ENCODE peak calls at places on chromosomes 7 and 10, in five cellular contexts. Q is H1, L is neural progenitor cell, P is GM23248, F is SK-N-SH. S is an unnamed sample. For H3K4me1 and H3K79me2, the result is how much of the 10 kb centered on the place peaks cover.

GRCh38 chr7:102304668-102305067 is 18.0 kb downstream of the SH2B2 start:
- DNase-seq in Q (no peak), L (no peak), P (no peak), F (no peak), S (peak)

GRCh38 chr10:129965940-129966339 is 1.9 kb upstream of the EBF3 start:
- DNase-seq in Q (no peak), L (peak), P (no peak), F (no peak), S (peak)

GRCh38 chr10:129741978-129742741 is 221.9 kb downstream of the EBF3 start:
- DNase-seq in Q (no peak), L (no peak), P (no peak), F (no peak), S (no peak)

GRCh38 chr7:117020605-117021002 is 67.3 kb downstream of the ST7 start:
- DNase-seq in Q (no peak), L (peak), P (no peak), F (no peak), S (no peak)

GRCh38 chr7:123293710-123294109 is 93.9 kb upstream of the SLC13A1 start:
- DNase-seq in Q (no peak), L (no peak), P (no peak), F (no peak), S (no peak)

GRCh38 chr7:37665352-37666022 is 18.1 kb upstream of the GPR141 start:
- DNase-seq in Q (no peak), L (peak), P (no peak), F (no peak), S (no peak)

GRCh38 chr7:132882714-132883428 is 199.0 kb downstream of the CHCHD3 start:
- DNase-seq in Q (no peak), L (no peak), P (no peak), F (no peak), S (no peak)

GRCh38 chr10:78263521-78263988 is 229.9 kb downstream of the RPS24 start:
- DNase-seq in Q (no peak), L (no peak), P (peak), F (no peak), S (peak)

GRCh38 chr10:61785410-61786105 is 115.9 kb upstream of the ARID5B start:
- DNase-seq in Q (no peak), L (no peak), P (peak), F (no peak), S (no peak)

GRCh38 chr7:46566375-46566774 is 645.3 kb upstream of the IGFBP3 start:
- DNase-seq in Q (no peak), L (no peak), P (peak), F (no peak), S (no peak)

GRCh38 chr7:38178004-38178694 is at the start of gene STARD3NL:
- DNase-seq in Q (peak), L (peak), P (peak), F (peak), S (peak)

GRCh38 chr10:1485357-1485756 is 252.0 kb downstream of the ADARB2 start:
- DNase-seq in Q (no peak), L (no peak), P (no peak), F (no peak), S (no peak)

GRCh38 chr7:122597277-122597676 is 101.6 kb downstream of the RNF133 start:
- DNase-seq in Q (no peak), L (no peak), P (no peak), F (no peak), S (no peak)

GRCh38 chr10:97099868-97100267 is 85.9 kb downstream of the SLIT1 start:
- DNase-seq in Q (no peak), L (no peak), P (no peak), F (no peak), S (no peak)

GRCh38 chr7:82413237-82413636 is 30.3 kb downstream of the CACNA2D1 start:
- DNase-seq in Q (no peak), L (no peak), P (peak), F (no peak), S (no peak)

GRCh38 chr7:128909605-128910568 is 622 bp downstream of the KCP start:
- DNase-seq in Q (peak), L (peak), P (peak), F (peak), S (peak)

GRCh38 chr7:28708458-28708951 is 249.6 kb downstream of the TRIL start:
- DNase-seq in Q (no peak), L (peak), P (peak), F (no peak), S (no peak)

GRCh38 chr7:101023839-101024238 is 4.0 kb downstream of the MUC17 start:
- DNase-seq in Q (no peak), L (no peak), P (no peak), F (no peak), S (no peak)

GRCh38 chr10:72637398-72637857 is 11.5 kb upstream of the MICU1 start:
- DNase-seq in Q (no peak), L (no peak), P (peak), F (no peak), S (peak)

GRCh38 chr10:47040041-47040491 is 128.8 kb downstream of the PTPN20 start:
- DNase-seq in Q (no peak), L (no peak), P (no peak), F (no peak), S (peak)

GRCh38 chr10:80457554-80458262 is 3.6 kb downstream of the TSPAN14 start:
- DNase-seq in Q (no peak), L (peak), P (no peak), F (no peak), S (peak)

GRCh38 chr10:98446121-98446655 is 547 bp downstream of the HPS1 start:
- DNase-seq in Q (peak), L (peak), P (peak), F (peak), S (peak)

GRCh38 chr10:69888882-69889584 is 87.3 kb downstream of the COL13A1 start:
- DNase-seq in Q (no peak), L (no peak), P (no peak), F (no peak), S (peak)

GRCh38 chr7:137772748-137773147 is 74.0 kb downstream of the DGKI start:
- DNase-seq in Q (no peak), L (no peak), P (peak), F (no peak), S (peak)

GRCh38 chr7:44154703-44155102 is 13.6 kb upstream of the MYL7 start:
- DNase-seq in Q (no peak), L (no peak), P (no peak), F (no peak), S (peak)

GRCh38 chr10:42982886-42983594 is 93.8 kb upstream of the RET start:
- DNase-seq in Q (peak), L (no peak), P (no peak), F (no peak), S (peak)

GRCh38 chr10:60172363-60172990 is 217.2 kb downstream of the ANK3 start:
- DNase-seq in Q (no peak), L (no peak), P (no peak), F (no peak), S (no peak)

GRCh38 chr10:61589547-61590243 is 73.0 kb upstream of the CABCOCO1 start:
- DNase-seq in Q (no peak), L (no peak), P (peak), F (no peak), S (no peak)

GRCh38 chr7:44983742-44984477 is 5.1 kb upstream of the MYO1G start:
- DNase-seq in Q (no peak), L (no peak), P (no peak), F (no peak), S (no peak)

GRCh38 chr10:102421645-102422585 is 1.3 kb downstream of the FBXL15 start:
- DNase-seq in Q (peak), L (peak), P (peak), F (peak), S (peak)

GRCh38 chr7:147296986-147297385 is 1180.4 kb downstream of the CNTNAP2 start:
- DNase-seq in Q (no peak), L (no peak), P (peak), F (no peak), S (peak)

GRCh38 chr10:72009430-72010081 is 45.4 kb downstream of the CHST3 start:
- DNase-seq in Q (no peak), L (peak), P (peak), F (peak), S (peak)

GRCh38 chr10:128000660-128001059 is 93.8 kb downstream of the PTPRE start:
- DNase-seq in Q (no peak), L (no peak), P (peak), F (no peak), S (no peak)

GRCh38 chr7:28547115-28547514 is 134.8 kb downstream of the CREB5 start:
- DNase-seq in Q (no peak), L (no peak), P (no peak), F (no peak), S (no peak)

GRCh38 chr7:27188666-27189559 is 3.9 kb upstream of the HOXA11 start:
- DNase-seq in Q (peak), L (no peak), P (no peak), F (no peak), S (peak)

GRCh38 chr7:27185708-27186449 is 847 bp upstream of the HOXA11 start:
- DNase-seq in Q (peak), L (no peak), P (no peak), F (no peak), S (peak)

GRCh38 chr7:27186450-27187157 is 1.6 kb upstream of the HOXA11 start:
- DNase-seq in Q (no peak), L (no peak), P (no peak), F (no peak), S (no peak)

GRCh38 chr7:27187702-27188665 is 3.0 kb upstream of the HOXA11 start:
- DNase-seq in Q (peak), L (no peak), P (no peak), F (no peak), S (peak)

DNA sequence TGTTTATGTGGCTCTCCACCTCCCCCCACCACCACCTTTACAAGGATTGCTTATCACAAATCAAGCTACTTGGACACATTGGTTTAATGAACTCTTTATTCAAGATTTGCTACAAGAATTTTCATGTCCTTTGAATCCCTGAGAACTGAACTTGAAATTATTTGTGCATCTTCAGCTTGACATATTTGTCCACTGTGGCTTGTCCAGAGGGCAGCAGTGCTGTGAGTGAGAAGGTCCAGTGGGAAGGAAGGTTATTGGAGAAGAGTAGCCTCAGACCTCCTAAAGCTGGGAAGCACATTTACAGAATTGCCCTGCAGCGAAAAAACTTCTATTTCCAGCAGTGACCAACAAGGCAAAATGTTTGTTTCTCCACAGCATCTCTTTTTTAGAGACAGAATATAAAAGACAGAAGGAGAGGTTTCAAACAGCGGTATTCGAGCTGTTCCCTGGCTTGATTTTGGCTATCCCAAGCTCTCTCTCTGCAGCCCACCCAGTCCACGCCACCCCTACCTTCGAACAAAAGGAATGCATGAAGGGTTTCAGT is 2.2 kb upstream of the HOXA11 start:
- DNase-seq in Q (no peak), L (no peak), P (no peak), F (no peak), S (peak)
- H3K4me1 ChIP-seq in Q (under half), L (under half), P (under half), F (under half), S (half or more)

GRCh38 chr10:6408799-6409198 is 171.3 kb downstream of the PRKCQ start:
- DNase-seq in Q (no peak), L (no peak), P (no peak), F (no peak), S (no peak)
- H3K4me3 ChIP-seq in Q (no peak), L (no peak), P (no peak), F (no peak), S (no peak)

GRCh38 chr7:51278797-51279196 is 37.8 kb downstream of the COBL start:
- DNase-seq in Q (peak), L (peak), P (no peak), F (no peak), S (no peak)
- H3K79me2 ChIP-seq in Q (under half), L (half or more), P (under half), F (under half), S (under half)

GRCh38 chr10:28558923-28559508 is 26.1 kb downstream of the WAC start:
- DNase-seq in Q (no peak), L (peak), P (no peak), F (no peak), S (no peak)
- H3K4me1 ChIP-seq in Q (under half), L (under half), P (under half), F (under half), S (under half)

GRCh38 chr7:130912086-130912909 is 178.3 kb upstream of the KLF14 start:
- DNase-seq in Q (no peak), L (no peak), P (peak), F (no peak), S (no peak)

GRCh38 chr7:130912910-130913720 is 179.1 kb upstream of the KLF14 start:
- DNase-seq in Q (no peak), L (peak), P (peak), F (no peak), S (no peak)

GRCh38 chr7:130914589-130915294 is 180.7 kb upstream of the KLF14 start:
- DNase-seq in Q (no peak), L (no peak), P (no peak), F (no peak), S (no peak)

GRCh38 chr7:130910949-130911944 is 177.2 kb upstream of the KLF14 start:
- DNase-seq in Q (no peak), L (no peak), P (peak), F (no peak), S (no peak)

DNA sequence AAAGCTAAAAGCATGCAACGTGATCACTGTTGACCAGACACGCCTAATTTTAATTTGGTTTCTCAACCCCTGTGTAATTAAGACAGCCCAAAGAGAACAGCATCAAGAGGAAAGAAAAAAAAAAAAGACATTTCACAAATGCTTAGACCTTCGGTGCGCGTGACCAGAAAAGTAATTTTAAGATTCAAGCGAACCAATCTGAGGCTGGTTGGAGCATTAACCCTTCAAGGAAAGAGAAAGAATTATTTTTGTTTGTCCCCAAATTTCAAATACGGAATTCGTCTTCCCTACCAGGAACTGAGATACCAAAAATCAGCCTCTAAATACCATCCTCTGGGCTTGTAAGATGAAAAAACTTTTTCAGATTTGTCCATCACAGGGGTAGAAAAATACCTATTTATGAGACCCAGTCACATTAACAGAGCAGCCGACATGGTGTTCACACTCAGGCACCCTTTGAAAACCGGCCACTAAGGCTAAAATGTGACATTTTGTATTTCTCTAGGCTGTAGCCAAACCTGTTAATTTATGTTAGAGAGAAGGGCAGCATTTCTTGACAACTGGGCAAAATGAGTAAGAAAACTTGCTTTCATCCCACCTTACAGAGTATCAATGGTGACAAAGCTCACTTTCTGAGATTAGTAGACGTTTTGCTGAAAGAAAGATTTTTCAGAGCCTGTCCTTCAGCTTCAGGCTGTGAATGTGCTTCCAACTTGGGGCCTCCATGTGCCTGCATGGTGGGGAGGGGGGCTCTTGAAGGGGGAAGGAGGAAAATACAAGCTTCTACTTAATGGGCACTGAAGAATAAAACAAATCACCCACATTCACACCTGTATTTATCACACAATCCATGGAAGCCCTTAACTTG is 179.9 kb upstream of the KLF14 start:
- DNase-seq in Q (no peak), L (no peak), P (peak), F (no peak), S (no peak)
- H3K4me3 ChIP-seq in Q (no peak), L (no peak), P (peak), F (peak), S (peak)

GRCh38 chr10:93417886-93418285 is 64.2 kb downstream of the MYOF start:
- DNase-seq in Q (no peak), L (no peak), P (no peak), F (no peak), S (no peak)

GRCh38 chr10:93420091-93420490 is 62.0 kb downstream of the MYOF start:
- DNase-seq in Q (no peak), L (peak), P (no peak), F (peak), S (no peak)

GRCh38 chr10:93421426-93421825 is 60.7 kb downstream of the MYOF start:
- DNase-seq in Q (no peak), L (no peak), P (no peak), F (no peak), S (peak)

GRCh38 chr10:93425861-93426260 is 56.3 kb downstream of the MYOF start:
- DNase-seq in Q (no peak), L (no peak), P (no peak), F (no peak), S (no peak)

GRCh38 chr10:93422121-93422520 is 60.0 kb downstream of the MYOF start:
- DNase-seq in Q (no peak), L (no peak), P (no peak), F (no peak), S (peak)
- H3K79me2 ChIP-seq in Q (under half), L (under half), P (half or more), F (under half), S (half or more)

S was measured in osteoblast.